ENCODE peak calls at places on chromosomes 6 and 20, in seven cellular contexts. One of them, this sample, is unnamed. For H3K4me1 and H3K9me3, the result is how much of the 10 kb centered on the place peaks cover.

GRCh38 chr6:158142789-158143188 is 25.3 kb downstream of the SERAC1 start:
- DNase-seq in thoracic aorta: no peak
- DNase-seq in HCT116: no peak
- DNase-seq in endothelial cell of umbilical vein: peak
- DNase-seq in Panc1: peak
- DNase-seq in body of pancreas: peak
- DNase-seq in spleen: no peak
- DNase-seq in this sample: no peak

GRCh38 chr6:56246941-56247653 is at the start of gene COL21A1:
- DNase-seq in endothelial cell of umbilical vein: peak
- DNase-seq in HCT116: no peak
- DNase-seq in body of pancreas: peak
- DNase-seq in spleen: peak
- DNase-seq in Panc1: no peak
- DNase-seq in thoracic aorta: peak
- DNase-seq in this sample: no peak

GRCh38 chr6:5305968-5306626 is 44.8 kb downstream of the FARS2 start:
- DNase-seq in endothelial cell of umbilical vein: no peak
- DNase-seq in body of pancreas: no peak
- DNase-seq in Panc1: no peak
- DNase-seq in thoracic aorta: no peak
- DNase-seq in HCT116: no peak
- DNase-seq in spleen: no peak
- DNase-seq in this sample: no peak

GRCh38 chr6:81727876-81728517 is 24.5 kb downstream of the TENT5A start:
- DNase-seq in spleen: no peak
- DNase-seq in Panc1: no peak
- DNase-seq in thoracic aorta: no peak
- DNase-seq in HCT116: no peak
- DNase-seq in body of pancreas: peak
- DNase-seq in endothelial cell of umbilical vein: no peak
- DNase-seq in this sample: no peak

GRCh38 chr20:8798505-8798904 is 270.4 kb upstream of the PLCB4 start:
- DNase-seq in thoracic aorta: no peak
- DNase-seq in endothelial cell of umbilical vein: peak
- DNase-seq in body of pancreas: no peak
- DNase-seq in spleen: no peak
- DNase-seq in HCT116: no peak
- DNase-seq in Panc1: no peak
- DNase-seq in this sample: no peak

GRCh38 chr6:149931501-149931900 is 8.6 kb upstream of the RAET1G start:
- DNase-seq in spleen: no peak
- DNase-seq in Panc1: no peak
- DNase-seq in thoracic aorta: no peak
- DNase-seq in body of pancreas: no peak
- DNase-seq in HCT116: no peak
- DNase-seq in endothelial cell of umbilical vein: no peak
- DNase-seq in this sample: no peak

GRCh38 chr20:38809942-38810341 is 4.4 kb downstream of the PPP1R16B start:
- DNase-seq in thoracic aorta: no peak
- DNase-seq in body of pancreas: no peak
- DNase-seq in spleen: no peak
- DNase-seq in HCT116: no peak
- DNase-seq in Panc1: no peak
- DNase-seq in endothelial cell of umbilical vein: no peak
- DNase-seq in this sample: no peak

GRCh38 chr20:20064303-20064702 is 12.0 kb downstream of the CFAP61 start:
- DNase-seq in body of pancreas: no peak
- DNase-seq in Panc1: no peak
- DNase-seq in endothelial cell of umbilical vein: no peak
- DNase-seq in spleen: no peak
- DNase-seq in HCT116: no peak
- DNase-seq in thoracic aorta: no peak
- DNase-seq in this sample: no peak

GRCh38 chr6:45687570-45687969 is 309.8 kb upstream of the SUPT3H start:
- DNase-seq in body of pancreas: no peak
- DNase-seq in Panc1: no peak
- DNase-seq in thoracic aorta: no peak
- DNase-seq in HCT116: no peak
- DNase-seq in spleen: no peak
- DNase-seq in endothelial cell of umbilical vein: no peak
- DNase-seq in this sample: peak

GRCh38 chr6:3770023-3770422 is 18.5 kb upstream of the PXDC1 start:
- DNase-seq in HCT116: no peak
- DNase-seq in spleen: no peak
- DNase-seq in thoracic aorta: no peak
- DNase-seq in Panc1: no peak
- DNase-seq in endothelial cell of umbilical vein: no peak
- DNase-seq in body of pancreas: no peak
- DNase-seq in this sample: no peak

GRCh38 chr6:7108196-7108963 is 619 bp downstream of the RREB1 start:
- DNase-seq in endothelial cell of umbilical vein: peak
- DNase-seq in thoracic aorta: no peak
- DNase-seq in HCT116: no peak
- DNase-seq in spleen: peak
- DNase-seq in Panc1: no peak
- DNase-seq in body of pancreas: peak
- DNase-seq in this sample: peak

GRCh38 chr6:90110971-90111370 is 185.7 kb downstream of the BACH2 start:
- DNase-seq in HCT116: no peak
- DNase-seq in endothelial cell of umbilical vein: no peak
- DNase-seq in spleen: no peak
- DNase-seq in thoracic aorta: no peak
- DNase-seq in Panc1: no peak
- DNase-seq in body of pancreas: no peak
- DNase-seq in this sample: no peak

GRCh38 chr6:33960345-33961313 is 156.8 kb upstream of the MLN start:
- DNase-seq in body of pancreas: no peak
- DNase-seq in thoracic aorta: no peak
- DNase-seq in endothelial cell of umbilical vein: no peak
- DNase-seq in Panc1: no peak
- DNase-seq in spleen: peak
- DNase-seq in HCT116: no peak
- DNase-seq in this sample: no peak

GRCh38 chr6:135008072-135008940 is 46.3 kb downstream of the HBS1L start:
- DNase-seq in HCT116: no peak
- DNase-seq in Panc1: no peak
- DNase-seq in thoracic aorta: no peak
- DNase-seq in spleen: no peak
- DNase-seq in endothelial cell of umbilical vein: no peak
- DNase-seq in body of pancreas: no peak
- DNase-seq in this sample: no peak

GRCh38 chr6:100283288-100283687 is 181.4 kb downstream of the SIM1 start:
- DNase-seq in HCT116: peak
- DNase-seq in spleen: no peak
- DNase-seq in endothelial cell of umbilical vein: no peak
- DNase-seq in Panc1: peak
- DNase-seq in body of pancreas: no peak
- DNase-seq in thoracic aorta: no peak
- DNase-seq in this sample: peak

GRCh38 chr6:115190534-115190933 is 847.7 kb upstream of the HS3ST5 start:
- DNase-seq in Panc1: no peak
- DNase-seq in spleen: no peak
- DNase-seq in HCT116: no peak
- DNase-seq in body of pancreas: no peak
- DNase-seq in endothelial cell of umbilical vein: no peak
- DNase-seq in thoracic aorta: no peak
- DNase-seq in this sample: no peak

GRCh38 chr6:139887275-139887674 is 512.8 kb upstream of the CITED2 start:
- DNase-seq in Panc1: no peak
- DNase-seq in spleen: no peak
- DNase-seq in body of pancreas: no peak
- DNase-seq in thoracic aorta: no peak
- DNase-seq in endothelial cell of umbilical vein: no peak
- DNase-seq in HCT116: no peak
- DNase-seq in this sample: no peak

GRCh38 chr6:13216236-13216933 is 112.0 kb downstream of the TBC1D7 start:
- DNase-seq in body of pancreas: no peak
- DNase-seq in endothelial cell of umbilical vein: no peak
- DNase-seq in Panc1: no peak
- DNase-seq in spleen: no peak
- DNase-seq in HCT116: no peak
- DNase-seq in thoracic aorta: no peak
- DNase-seq in this sample: no peak

GRCh38 chr6:8243462-8243861 is 141.1 kb upstream of the EEF1E1 start:
- DNase-seq in Panc1: no peak
- DNase-seq in spleen: no peak
- DNase-seq in endothelial cell of umbilical vein: no peak
- DNase-seq in HCT116: no peak
- DNase-seq in thoracic aorta: no peak
- DNase-seq in body of pancreas: no peak
- DNase-seq in this sample: no peak

GRCh38 chr6:7463785-7464184 is 74.2 kb downstream of the RIOK1 start:
- DNase-seq in body of pancreas: no peak
- DNase-seq in thoracic aorta: no peak
- DNase-seq in endothelial cell of umbilical vein: no peak
- DNase-seq in HCT116: no peak
- DNase-seq in spleen: no peak
- DNase-seq in Panc1: no peak
- DNase-seq in this sample: no peak

GRCh38 chr6:119339941-119340456 is 9.6 kb downstream of the MAN1A1 start:
- DNase-seq in HCT116: no peak
- DNase-seq in Panc1: no peak
- DNase-seq in spleen: no peak
- DNase-seq in endothelial cell of umbilical vein: no peak
- DNase-seq in thoracic aorta: no peak
- DNase-seq in body of pancreas: no peak
- DNase-seq in this sample: no peak

GRCh38 chr6:11730645-11731044 is 48.0 kb downstream of the ADTRP start:
- DNase-seq in HCT116: no peak
- DNase-seq in Panc1: no peak
- DNase-seq in body of pancreas: no peak
- DNase-seq in spleen: no peak
- DNase-seq in thoracic aorta: no peak
- DNase-seq in endothelial cell of umbilical vein: no peak
- DNase-seq in this sample: no peak

GRCh38 chr6:8481727-8482126 is 46.4 kb upstream of the SLC35B3 start:
- DNase-seq in Panc1: no peak
- DNase-seq in spleen: no peak
- DNase-seq in endothelial cell of umbilical vein: no peak
- DNase-seq in thoracic aorta: no peak
- DNase-seq in HCT116: no peak
- DNase-seq in body of pancreas: no peak
- DNase-seq in this sample: no peak

GRCh38 chr6:152453421-152453820 is 183.7 kb downstream of the SYNE1 start:
- DNase-seq in body of pancreas: no peak
- DNase-seq in thoracic aorta: no peak
- DNase-seq in endothelial cell of umbilical vein: peak
- DNase-seq in HCT116: no peak
- DNase-seq in Panc1: no peak
- DNase-seq in spleen: no peak
- DNase-seq in this sample: no peak

GRCh38 chr20:24093666-24094065 is 105.1 kb upstream of the GGTLC1 start:
- DNase-seq in Panc1: no peak
- DNase-seq in thoracic aorta: no peak
- DNase-seq in body of pancreas: no peak
- DNase-seq in spleen: no peak
- DNase-seq in endothelial cell of umbilical vein: no peak
- DNase-seq in HCT116: no peak
- DNase-seq in this sample: no peak

DNA sequence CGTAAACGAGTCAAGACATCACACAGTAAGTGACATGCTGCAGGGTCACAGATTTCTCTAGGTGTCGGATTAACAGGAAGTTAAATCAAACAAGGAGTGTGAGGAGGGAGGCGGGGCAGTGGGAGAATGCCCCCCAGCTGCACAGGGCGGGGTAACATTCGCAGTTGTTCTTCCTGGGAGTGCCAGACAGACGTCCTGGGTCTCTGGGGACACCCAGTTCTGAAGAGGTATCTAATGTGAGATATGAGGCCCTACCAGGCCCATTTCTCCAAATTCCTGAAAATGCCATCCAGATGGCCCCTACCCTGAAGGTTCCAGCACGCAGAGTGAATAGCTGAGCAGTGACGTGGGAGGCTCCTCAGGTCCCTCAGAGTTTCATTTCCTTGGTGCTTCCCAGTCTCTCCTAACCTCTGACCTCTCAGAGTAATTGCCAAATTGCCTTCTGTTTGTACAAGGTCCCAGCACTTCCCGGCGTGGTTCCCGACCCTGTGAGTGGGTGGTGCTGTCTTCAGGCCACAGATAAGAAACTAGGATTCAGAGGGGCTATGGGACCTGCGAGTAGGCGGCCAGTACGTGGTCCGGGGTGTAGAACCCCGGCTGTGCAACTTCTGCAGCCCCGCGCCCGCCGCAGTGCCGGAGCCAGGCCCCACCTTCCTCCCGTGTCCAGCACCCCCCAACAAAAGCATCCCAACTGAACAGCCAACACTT is 1.8 kb downstream of the RRBP1 start:
- DNase-seq in thoracic aorta: no peak
- DNase-seq in endothelial cell of umbilical vein: peak
- DNase-seq in body of pancreas: peak
- DNase-seq in spleen: peak
- DNase-seq in HCT116: no peak
- DNase-seq in Panc1: peak
- DNase-seq in this sample: peak
- H3K4me1 ChIP-seq in thoracic aorta: under half
- H3K4me1 ChIP-seq in endothelial cell of umbilical vein: under half
- H3K4me1 ChIP-seq in body of pancreas: half or more
- H3K4me1 ChIP-seq in spleen: under half
- H3K4me1 ChIP-seq in HCT116: under half
- H3K4me1 ChIP-seq in Panc1: under half
- H3K4me1 ChIP-seq in this sample: under half

DNA sequence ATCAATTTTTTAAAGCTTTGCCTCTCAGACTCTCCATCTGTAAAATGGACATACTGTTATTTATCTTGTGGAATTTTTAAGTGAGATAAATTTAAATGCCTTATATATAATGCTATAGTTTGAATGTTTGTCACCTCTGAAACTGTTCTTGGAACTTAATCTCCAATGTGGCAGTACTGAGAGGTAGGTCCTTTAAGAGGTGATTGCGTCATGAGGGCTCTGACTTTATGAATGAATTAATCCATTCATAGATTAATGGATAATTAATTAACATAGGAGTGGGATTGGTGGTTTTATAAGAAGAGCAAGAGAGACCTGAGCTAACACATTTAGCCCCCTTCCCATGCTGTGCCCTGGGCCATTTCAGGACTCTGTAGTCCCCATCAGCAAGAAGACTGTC is 326.3 kb upstream of the TSHZ2 start:
- DNase-seq in Panc1: no peak
- DNase-seq in thoracic aorta: no peak
- DNase-seq in body of pancreas: no peak
- DNase-seq in HCT116: no peak
- DNase-seq in spleen: no peak
- DNase-seq in endothelial cell of umbilical vein: no peak
- DNase-seq in this sample: no peak
- H3K9me3 ChIP-seq in Panc1: under half
- H3K9me3 ChIP-seq in thoracic aorta: under half
- H3K9me3 ChIP-seq in body of pancreas: under half
- H3K9me3 ChIP-seq in HCT116: under half
- H3K9me3 ChIP-seq in spleen: under half
- H3K9me3 ChIP-seq in endothelial cell of umbilical vein: under half
- H3K9me3 ChIP-seq in this sample: under half

GRCh38 chr6:41739041-41739440 is 3.6 kb upstream of the TFEB start:
- DNase-seq in endothelial cell of umbilical vein: no peak
- DNase-seq in Panc1: no peak
- DNase-seq in HCT116: no peak
- DNase-seq in thoracic aorta: no peak
- DNase-seq in body of pancreas: no peak
- DNase-seq in spleen: no peak
- DNase-seq in this sample: no peak
- H3K27ac ChIP-seq in endothelial cell of umbilical vein: no peak
- H3K27ac ChIP-seq in Panc1: no peak
- H3K27ac ChIP-seq in HCT116: no peak
- H3K27ac ChIP-seq in thoracic aorta: no peak
- H3K27ac ChIP-seq in body of pancreas: no peak
- H3K27ac ChIP-seq in spleen: no peak
- H3K27ac ChIP-seq in this sample: no peak

GRCh38 chr20:64040231-64041039 is 4.5 kb downstream of the C20orf204 start:
- DNase-seq in endothelial cell of umbilical vein: no peak
- DNase-seq in thoracic aorta: no peak
- DNase-seq in HCT116: no peak
- DNase-seq in Panc1: no peak
- DNase-seq in spleen: peak
- DNase-seq in body of pancreas: no peak
- DNase-seq in this sample: no peak
- H3K4me1 ChIP-seq in endothelial cell of umbilical vein: half or more
- H3K4me1 ChIP-seq in thoracic aorta: under half
- H3K4me1 ChIP-seq in HCT116: under half
- H3K4me1 ChIP-seq in Panc1: under half
- H3K4me1 ChIP-seq in spleen: half or more
- H3K4me1 ChIP-seq in body of pancreas: under half
- H3K4me1 ChIP-seq in this sample: under half